ENCODE peak calls at places on chromosomes 6 and 20, in four cellular contexts. One of them, this sample, is unnamed.
A peak's percentile ranks its signal among the peaks of the same experiment; 100 is the strongest.

GRCh38 chr6:142592876-142593275 is 291.1 kb downstream of the ADGRG6 start:
- DNase-seq in epithelial cell of esophagus: peak; percentile 35
- DNase-seq in upper lobe of right lung: no peak
- DNase-seq in stimulated activated CD8-positive, alpha-beta memory T cell treated with anti-CD3 and anti-CD28 coated beads, Interleukin-7, amount 100 ng/mL, for 24 hours: no peak
- DNase-seq in this sample: no peak

GRCh38 chr6:33112148-33112547 is 36.4 kb downstream of the HLA-DPB1 start:
- DNase-seq in stimulated activated CD8-positive, alpha-beta memory T cell treated with anti-CD3 and anti-CD28 coated beads, Interleukin-7, amount 100 ng/mL, for 24 hours: no peak
- DNase-seq in epithelial cell of esophagus: peak; percentile 66
- DNase-seq in upper lobe of right lung: no peak
- DNase-seq in this sample: no peak

GRCh38 chr20:32685541-32686529 is 12.1 kb upstream of the C20orf203 start:
- DNase-seq in stimulated activated CD8-positive, alpha-beta memory T cell treated with anti-CD3 and anti-CD28 coated beads, Interleukin-7, amount 100 ng/mL, for 24 hours: no peak
- DNase-seq in upper lobe of right lung: no peak
- DNase-seq in epithelial cell of esophagus: peak; percentile 88
- DNase-seq in this sample: no peak

GRCh38 chr6:40907198-40907701 is 131.8 kb downstream of the UNC5CL start:
- DNase-seq in upper lobe of right lung: no peak
- DNase-seq in stimulated activated CD8-positive, alpha-beta memory T cell treated with anti-CD3 and anti-CD28 coated beads, Interleukin-7, amount 100 ng/mL, for 24 hours: no peak
- DNase-seq in epithelial cell of esophagus: peak; percentile 96
- DNase-seq in this sample: peak; percentile 95

GRCh38 chr6:149359439-149359838 is 40.6 kb upstream of the SUMO4 start:
- DNase-seq in upper lobe of right lung: no peak
- DNase-seq in stimulated activated CD8-positive, alpha-beta memory T cell treated with anti-CD3 and anti-CD28 coated beads, Interleukin-7, amount 100 ng/mL, for 24 hours: no peak
- DNase-seq in epithelial cell of esophagus: no peak
- DNase-seq in this sample: no peak

GRCh38 chr20:59733326-59733725 is 129.0 kb downstream of the PHACTR3 start:
- DNase-seq in epithelial cell of esophagus: no peak
- DNase-seq in stimulated activated CD8-positive, alpha-beta memory T cell treated with anti-CD3 and anti-CD28 coated beads, Interleukin-7, amount 100 ng/mL, for 24 hours: no peak
- DNase-seq in upper lobe of right lung: no peak
- DNase-seq in this sample: no peak

GRCh38 chr20:53800883-53801604 is 207.4 kb upstream of the ZNF217 start:
- DNase-seq in stimulated activated CD8-positive, alpha-beta memory T cell treated with anti-CD3 and anti-CD28 coated beads, Interleukin-7, amount 100 ng/mL, for 24 hours: no peak
- DNase-seq in epithelial cell of esophagus: no peak
- DNase-seq in upper lobe of right lung: no peak
- DNase-seq in this sample: no peak

GRCh38 chr20:19565721-19566120 is 192.3 kb upstream of the RIN2 start:
- DNase-seq in stimulated activated CD8-positive, alpha-beta memory T cell treated with anti-CD3 and anti-CD28 coated beads, Interleukin-7, amount 100 ng/mL, for 24 hours: no peak
- DNase-seq in upper lobe of right lung: no peak
- DNase-seq in epithelial cell of esophagus: no peak
- DNase-seq in this sample: no peak

GRCh38 chr6:36915599-36915998 is 29.8 kb downstream of the C6orf89 start:
- DNase-seq in stimulated activated CD8-positive, alpha-beta memory T cell treated with anti-CD3 and anti-CD28 coated beads, Interleukin-7, amount 100 ng/mL, for 24 hours: no peak
- DNase-seq in epithelial cell of esophagus: no peak
- DNase-seq in upper lobe of right lung: no peak
- DNase-seq in this sample: no peak

This sample was measured in kidney.